ENCODE peak calls at places on chromosomes 1 and 21, in ten cellular contexts. One of them, this sample, is unnamed.

GRCh38 chr1:50275564-50275963 is 147.7 kb downstream of the DMRTA2 start:
- DNase-seq in NCI-H2081 treated with DMSO at 0.1 percent for 48 hours: peak; percentile 67
- DNase-seq in kidney epithelial cell: no peak
- DNase-seq in EL: no peak
- DNase-seq in A549: no peak
- DNase-seq in right atrium auricular region: no peak
- DNase-seq in activated T-helper 9 cell treated with anti-CD3 and anti-CD28 coated beads, Interleukin-2, amount 50 U/mL, for 16 hours: no peak
- DNase-seq in ecto neural progenitor cell: no peak
- DNase-seq in GM23248: no peak
- DNase-seq in stimulated activated CD4-positive, alpha-beta T cell treated with anti-CD3 and anti-CD28 coated beads, Interleukin-4, amount 100 ng/mL, for 48 hours: no peak
- DNase-seq in this sample: no peak

GRCh38 chr21:29287383-29287782 is 11.3 kb upstream of the BACH1 start:
- DNase-seq in NCI-H2081 treated with DMSO at 0.1 percent for 48 hours: no peak
- DNase-seq in kidney epithelial cell: no peak
- DNase-seq in EL: peak; percentile 38
- DNase-seq in A549: no peak
- DNase-seq in right atrium auricular region: no peak
- DNase-seq in activated T-helper 9 cell treated with anti-CD3 and anti-CD28 coated beads, Interleukin-2, amount 50 U/mL, for 16 hours: no peak
- DNase-seq in ecto neural progenitor cell: no peak
- DNase-seq in GM23248: peak; percentile 58
- DNase-seq in stimulated activated CD4-positive, alpha-beta T cell treated with anti-CD3 and anti-CD28 coated beads, Interleukin-4, amount 100 ng/mL, for 48 hours: no peak
- DNase-seq in this sample: no peak

GRCh38 chr1:114854693-114855320 is at the start of gene SYCP1:
- DNase-seq in NCI-H2081 treated with DMSO at 0.1 percent for 48 hours: no peak
- DNase-seq in kidney epithelial cell: no peak
- DNase-seq in EL: no peak
- DNase-seq in A549: no peak
- DNase-seq in right atrium auricular region: no peak
- DNase-seq in activated T-helper 9 cell treated with anti-CD3 and anti-CD28 coated beads, Interleukin-2, amount 50 U/mL, for 16 hours: no peak
- DNase-seq in ecto neural progenitor cell: no peak
- DNase-seq in GM23248: peak; percentile 20
- DNase-seq in stimulated activated CD4-positive, alpha-beta T cell treated with anti-CD3 and anti-CD28 coated beads, Interleukin-4, amount 100 ng/mL, for 48 hours: no peak
- DNase-seq in this sample: no peak

GRCh38 chr1:145708063-145708462 is 895 bp upstream of the PDZK1 start:
- DNase-seq in NCI-H2081 treated with DMSO at 0.1 percent for 48 hours: no peak
- DNase-seq in kidney epithelial cell: no peak
- DNase-seq in EL: peak; percentile 70
- DNase-seq in A549: no peak
- DNase-seq in right atrium auricular region: no peak
- DNase-seq in activated T-helper 9 cell treated with anti-CD3 and anti-CD28 coated beads, Interleukin-2, amount 50 U/mL, for 16 hours: no peak
- DNase-seq in ecto neural progenitor cell: no peak
- DNase-seq in GM23248: peak; percentile 53
- DNase-seq in stimulated activated CD4-positive, alpha-beta T cell treated with anti-CD3 and anti-CD28 coated beads, Interleukin-4, amount 100 ng/mL, for 48 hours: no peak
- DNase-seq in this sample: no peak

GRCh38 chr1:204575221-204576190 is 59.3 kb downstream of the MDM4 start:
- DNase-seq in NCI-H2081 treated with DMSO at 0.1 percent for 48 hours: no peak
- DNase-seq in kidney epithelial cell: no peak
- DNase-seq in EL: no peak
- DNase-seq in A549: no peak
- DNase-seq in right atrium auricular region: no peak
- DNase-seq in activated T-helper 9 cell treated with anti-CD3 and anti-CD28 coated beads, Interleukin-2, amount 50 U/mL, for 16 hours: no peak
- DNase-seq in ecto neural progenitor cell: no peak
- DNase-seq in GM23248: no peak
- DNase-seq in stimulated activated CD4-positive, alpha-beta T cell treated with anti-CD3 and anti-CD28 coated beads, Interleukin-4, amount 100 ng/mL, for 48 hours: no peak
- DNase-seq in this sample: no peak

GRCh38 chr1:178566187-178566586 is 53.3 kb downstream of the TEX35 start:
- DNase-seq in NCI-H2081 treated with DMSO at 0.1 percent for 48 hours: no peak
- DNase-seq in kidney epithelial cell: no peak
- DNase-seq in EL: peak; percentile 33
- DNase-seq in A549: no peak
- DNase-seq in right atrium auricular region: no peak
- DNase-seq in activated T-helper 9 cell treated with anti-CD3 and anti-CD28 coated beads, Interleukin-2, amount 50 U/mL, for 16 hours: no peak
- DNase-seq in ecto neural progenitor cell: no peak
- DNase-seq in GM23248: peak; percentile 28
- DNase-seq in stimulated activated CD4-positive, alpha-beta T cell treated with anti-CD3 and anti-CD28 coated beads, Interleukin-4, amount 100 ng/mL, for 48 hours: no peak
- DNase-seq in this sample: peak; percentile 24

GRCh38 chr1:5345556-5345955 is 646.7 kb downstream of the NPHP4 start:
- DNase-seq in NCI-H2081 treated with DMSO at 0.1 percent for 48 hours: no peak
- DNase-seq in kidney epithelial cell: no peak
- DNase-seq in EL: no peak
- DNase-seq in A549: no peak
- DNase-seq in right atrium auricular region: no peak
- DNase-seq in activated T-helper 9 cell treated with anti-CD3 and anti-CD28 coated beads, Interleukin-2, amount 50 U/mL, for 16 hours: no peak
- DNase-seq in ecto neural progenitor cell: no peak
- DNase-seq in GM23248: no peak
- DNase-seq in stimulated activated CD4-positive, alpha-beta T cell treated with anti-CD3 and anti-CD28 coated beads, Interleukin-4, amount 100 ng/mL, for 48 hours: no peak
- DNase-seq in this sample: no peak

GRCh38 chr1:32651461-32652073 is 559 bp downstream of the RBBP4 start:
- DNase-seq in NCI-H2081 treated with DMSO at 0.1 percent for 48 hours: no peak
- DNase-seq in kidney epithelial cell: peak; percentile 1
- DNase-seq in EL: no peak
- DNase-seq in A549: no peak
- DNase-seq in right atrium auricular region: no peak
- DNase-seq in activated T-helper 9 cell treated with anti-CD3 and anti-CD28 coated beads, Interleukin-2, amount 50 U/mL, for 16 hours: no peak
- DNase-seq in ecto neural progenitor cell: no peak
- DNase-seq in GM23248: peak; percentile 76
- DNase-seq in stimulated activated CD4-positive, alpha-beta T cell treated with anti-CD3 and anti-CD28 coated beads, Interleukin-4, amount 100 ng/mL, for 48 hours: no peak
- DNase-seq in this sample: no peak

GRCh38 chr21:42146821-42147220 is 72.1 kb upstream of the ABCG1 start:
- DNase-seq in NCI-H2081 treated with DMSO at 0.1 percent for 48 hours: no peak
- DNase-seq in kidney epithelial cell: no peak
- DNase-seq in EL: no peak
- DNase-seq in A549: no peak
- DNase-seq in right atrium auricular region: no peak
- DNase-seq in activated T-helper 9 cell treated with anti-CD3 and anti-CD28 coated beads, Interleukin-2, amount 50 U/mL, for 16 hours: no peak
- DNase-seq in ecto neural progenitor cell: no peak
- DNase-seq in GM23248: no peak
- DNase-seq in stimulated activated CD4-positive, alpha-beta T cell treated with anti-CD3 and anti-CD28 coated beads, Interleukin-4, amount 100 ng/mL, for 48 hours: no peak
- DNase-seq in this sample: no peak

GRCh38 chr1:41843378-41843777 is 75.3 kb downstream of the HIVEP3 start:
- DNase-seq in NCI-H2081 treated with DMSO at 0.1 percent for 48 hours: no peak
- DNase-seq in kidney epithelial cell: peak; percentile 71
- DNase-seq in EL: peak; percentile 65
- DNase-seq in A549: no peak
- DNase-seq in right atrium auricular region: no peak
- DNase-seq in activated T-helper 9 cell treated with anti-CD3 and anti-CD28 coated beads, Interleukin-2, amount 50 U/mL, for 16 hours: no peak
- DNase-seq in ecto neural progenitor cell: no peak
- DNase-seq in GM23248: peak; percentile 75
- DNase-seq in stimulated activated CD4-positive, alpha-beta T cell treated with anti-CD3 and anti-CD28 coated beads, Interleukin-4, amount 100 ng/mL, for 48 hours: no peak
- DNase-seq in this sample: peak; percentile 21

GRCh38 chr21:35020446-35020845 is 28.7 kb downstream of the RUNX1 start:
- DNase-seq in NCI-H2081 treated with DMSO at 0.1 percent for 48 hours: no peak
- DNase-seq in kidney epithelial cell: no peak
- DNase-seq in EL: no peak
- DNase-seq in A549: no peak
- DNase-seq in right atrium auricular region: no peak
- DNase-seq in activated T-helper 9 cell treated with anti-CD3 and anti-CD28 coated beads, Interleukin-2, amount 50 U/mL, for 16 hours: no peak
- DNase-seq in ecto neural progenitor cell: no peak
- DNase-seq in GM23248: no peak
- DNase-seq in stimulated activated CD4-positive, alpha-beta T cell treated with anti-CD3 and anti-CD28 coated beads, Interleukin-4, amount 100 ng/mL, for 48 hours: no peak
- DNase-seq in this sample: no peak

GRCh38 chr1:15696956-15697521 is 12.9 kb downstream of the PLEKHM2 start:
- DNase-seq in NCI-H2081 treated with DMSO at 0.1 percent for 48 hours: no peak
- DNase-seq in kidney epithelial cell: no peak
- DNase-seq in EL: no peak
- DNase-seq in A549: no peak
- DNase-seq in right atrium auricular region: no peak
- DNase-seq in activated T-helper 9 cell treated with anti-CD3 and anti-CD28 coated beads, Interleukin-2, amount 50 U/mL, for 16 hours: no peak
- DNase-seq in ecto neural progenitor cell: no peak
- DNase-seq in GM23248: no peak
- DNase-seq in stimulated activated CD4-positive, alpha-beta T cell treated with anti-CD3 and anti-CD28 coated beads, Interleukin-4, amount 100 ng/mL, for 48 hours: peak; percentile 14
- DNase-seq in this sample: no peak

GRCh38 chr1:25170439-25170838 is 61.9 kb downstream of the SYF2 start:
- DNase-seq in NCI-H2081 treated with DMSO at 0.1 percent for 48 hours: no peak
- DNase-seq in kidney epithelial cell: no peak
- DNase-seq in EL: no peak
- DNase-seq in A549: no peak
- DNase-seq in right atrium auricular region: no peak
- DNase-seq in activated T-helper 9 cell treated with anti-CD3 and anti-CD28 coated beads, Interleukin-2, amount 50 U/mL, for 16 hours: no peak
- DNase-seq in ecto neural progenitor cell: no peak
- DNase-seq in GM23248: no peak
- DNase-seq in stimulated activated CD4-positive, alpha-beta T cell treated with anti-CD3 and anti-CD28 coated beads, Interleukin-4, amount 100 ng/mL, for 48 hours: no peak
- DNase-seq in this sample: no peak

GRCh38 chr1:155130272-155131006 is 2.8 kb downstream of the EFNA1 start:
- DNase-seq in NCI-H2081 treated with DMSO at 0.1 percent for 48 hours: no peak
- DNase-seq in kidney epithelial cell: no peak
- DNase-seq in EL: no peak
- DNase-seq in A549: no peak
- DNase-seq in right atrium auricular region: no peak
- DNase-seq in activated T-helper 9 cell treated with anti-CD3 and anti-CD28 coated beads, Interleukin-2, amount 50 U/mL, for 16 hours: no peak
- DNase-seq in ecto neural progenitor cell: no peak
- DNase-seq in GM23248: no peak
- DNase-seq in stimulated activated CD4-positive, alpha-beta T cell treated with anti-CD3 and anti-CD28 coated beads, Interleukin-4, amount 100 ng/mL, for 48 hours: no peak
- DNase-seq in this sample: no peak

GRCh38 chr1:6423321-6423999 is 1.1 kb upstream of the ESPN start:
- DNase-seq in NCI-H2081 treated with DMSO at 0.1 percent for 48 hours: no peak
- DNase-seq in kidney epithelial cell: peak; percentile 23
- DNase-seq in EL: peak; percentile 63
- DNase-seq in A549: peak; percentile 52
- DNase-seq in right atrium auricular region: no peak
- DNase-seq in activated T-helper 9 cell treated with anti-CD3 and anti-CD28 coated beads, Interleukin-2, amount 50 U/mL, for 16 hours: peak; percentile 65
- DNase-seq in ecto neural progenitor cell: peak; percentile 79
- DNase-seq in GM23248: peak; percentile 74
- DNase-seq in stimulated activated CD4-positive, alpha-beta T cell treated with anti-CD3 and anti-CD28 coated beads, Interleukin-4, amount 100 ng/mL, for 48 hours: peak; percentile 66
- DNase-seq in this sample: no peak

GRCh38 chr1:204426035-204426436 is 14.4 kb upstream of the PPP1R15B start:
- DNase-seq in NCI-H2081 treated with DMSO at 0.1 percent for 48 hours: no peak
- DNase-seq in kidney epithelial cell: peak; percentile 58
- DNase-seq in EL: peak; percentile 80
- DNase-seq in A549: peak; percentile 76
- DNase-seq in right atrium auricular region: peak; percentile 52
- DNase-seq in activated T-helper 9 cell treated with anti-CD3 and anti-CD28 coated beads, Interleukin-2, amount 50 U/mL, for 16 hours: no peak
- DNase-seq in ecto neural progenitor cell: no peak
- DNase-seq in GM23248: peak; percentile 90
- DNase-seq in stimulated activated CD4-positive, alpha-beta T cell treated with anti-CD3 and anti-CD28 coated beads, Interleukin-4, amount 100 ng/mL, for 48 hours: no peak
- DNase-seq in this sample: no peak

GRCh38 chr1:17119076-17119743 is at the start of gene PADI2:
- DNase-seq in NCI-H2081 treated with DMSO at 0.1 percent for 48 hours: no peak
- DNase-seq in kidney epithelial cell: no peak
- DNase-seq in EL: peak; percentile 57
- DNase-seq in A549: peak; percentile 43
- DNase-seq in right atrium auricular region: no peak
- DNase-seq in activated T-helper 9 cell treated with anti-CD3 and anti-CD28 coated beads, Interleukin-2, amount 50 U/mL, for 16 hours: peak; percentile 24
- DNase-seq in ecto neural progenitor cell: peak; percentile 81
- DNase-seq in GM23248: peak; percentile 75
- DNase-seq in stimulated activated CD4-positive, alpha-beta T cell treated with anti-CD3 and anti-CD28 coated beads, Interleukin-4, amount 100 ng/mL, for 48 hours: peak; percentile 58
- DNase-seq in this sample: peak; percentile 17

GRCh38 chr1:6205849-6206845 is at the start of gene RNF207:
- DNase-seq in NCI-H2081 treated with DMSO at 0.1 percent for 48 hours: no peak
- DNase-seq in kidney epithelial cell: no peak
- DNase-seq in EL: peak; percentile 83
- DNase-seq in A549: peak; percentile 82
- DNase-seq in right atrium auricular region: no peak
- DNase-seq in activated T-helper 9 cell treated with anti-CD3 and anti-CD28 coated beads, Interleukin-2, amount 50 U/mL, for 16 hours: peak; percentile 66
- DNase-seq in ecto neural progenitor cell: peak; percentile 80
- DNase-seq in GM23248: peak; percentile 81
- DNase-seq in stimulated activated CD4-positive, alpha-beta T cell treated with anti-CD3 and anti-CD28 coated beads, Interleukin-4, amount 100 ng/mL, for 48 hours: peak; percentile 57
- DNase-seq in this sample: no peak

This sample was measured in fibroblast of gingiva.